ENCODE peak calls at places on chromosomes 16 and 17, in eight cellular contexts. V is A549, E is OCI-LY7, O is heart right ventricle, Y is H9, M is mucosa of descending colon, L is tibial nerve, P is GM12878. Q is an unnamed sample. For H3K4me1, the result is how much of the 10 kb centered on the place peaks cover.

GRCh38 chr16:58614860-58615259 is 14.8 kb downstream of the CNOT1 start:
- DNase-seq in V (no peak), E (no peak), O (no peak), Y (no peak), M (no peak), L (no peak), P (no peak), Q (no peak)

GRCh38 chr16:50299508-50300105 is 33.3 kb downstream of the ADCY7 start:
- DNase-seq in V (no peak), E (no peak), O (no peak), Y (no peak), M (no peak), L (no peak), P (no peak), Q (no peak)

GRCh38 chr17:55285340-55286301 is 20.9 kb downstream of the HLF start:
- DNase-seq in V (no peak), E (no peak), O (peak), Y (no peak), M (peak), L (peak), P (no peak), Q (no peak)

GRCh38 chr17:43601280-43602050 is 55.3 kb upstream of the ETV4 start:
- DNase-seq in V (no peak), E (no peak), O (peak), Y (no peak), M (no peak), L (no peak), P (no peak), Q (no peak)

GRCh38 chr16:1206786-1207185 is 18.3 kb downstream of the TPSG1 start:
- DNase-seq in V (no peak), E (no peak), O (no peak), Y (no peak), M (no peak), L (no peak), P (no peak), Q (no peak)

GRCh38 chr16:21603920-21604319 is 4.5 kb downstream of the METTL9 start:
- DNase-seq in V (no peak), E (no peak), O (no peak), Y (no peak), M (no peak), L (no peak), P (no peak), Q (no peak)

GRCh38 chr16:73921295-73921694 is 375.3 kb upstream of the PSMD7 start:
- DNase-seq in V (no peak), E (no peak), O (no peak), Y (no peak), M (no peak), L (no peak), P (no peak), Q (no peak)

GRCh38 chr16:55678061-55678935 is 22.5 kb downstream of the SLC6A2 start:
- DNase-seq in V (no peak), E (no peak), O (no peak), Y (no peak), M (no peak), L (no peak), P (no peak), Q (no peak)

GRCh38 chr16:74298104-74298503 is 1.5 kb downstream of the PSMD7 start:
- DNase-seq in V (no peak), E (no peak), O (no peak), Y (no peak), M (peak), L (no peak), P (no peak), Q (no peak)

GRCh38 chr17:43453331-43453812 is 30.4 kb upstream of the DHX8 start:
- DNase-seq in V (no peak), E (no peak), O (peak), Y (no peak), M (peak), L (no peak), P (no peak), Q (no peak)

GRCh38 chr17:59812139-59812538 is 80.6 kb downstream of the TUBD1 start:
- DNase-seq in V (no peak), E (no peak), O (no peak), Y (no peak), M (no peak), L (no peak), P (no peak), Q (no peak)

GRCh38 chr17:41777579-41778188 is 8.8 kb downstream of the JUP start:
- DNase-seq in V (peak), E (no peak), O (peak), Y (no peak), M (peak), L (peak), P (no peak), Q (no peak)

GRCh38 chr17:42038221-42038973 is 12.0 kb downstream of the C17orf113 start:
- DNase-seq in V (no peak), E (no peak), O (no peak), Y (no peak), M (no peak), L (no peak), P (no peak), Q (no peak)

GRCh38 chr17:29592850-29593545 is at the start of gene ANKRD13B:
- DNase-seq in V (no peak), E (peak), O (peak), Y (no peak), M (peak), L (no peak), P (no peak), Q (peak)
- H3K4me1 ChIP-seq in V (under half), E (under half), O (under half), Y (under half), M (under half), L (half or more), P (under half), Q (half or more)

DNA sequence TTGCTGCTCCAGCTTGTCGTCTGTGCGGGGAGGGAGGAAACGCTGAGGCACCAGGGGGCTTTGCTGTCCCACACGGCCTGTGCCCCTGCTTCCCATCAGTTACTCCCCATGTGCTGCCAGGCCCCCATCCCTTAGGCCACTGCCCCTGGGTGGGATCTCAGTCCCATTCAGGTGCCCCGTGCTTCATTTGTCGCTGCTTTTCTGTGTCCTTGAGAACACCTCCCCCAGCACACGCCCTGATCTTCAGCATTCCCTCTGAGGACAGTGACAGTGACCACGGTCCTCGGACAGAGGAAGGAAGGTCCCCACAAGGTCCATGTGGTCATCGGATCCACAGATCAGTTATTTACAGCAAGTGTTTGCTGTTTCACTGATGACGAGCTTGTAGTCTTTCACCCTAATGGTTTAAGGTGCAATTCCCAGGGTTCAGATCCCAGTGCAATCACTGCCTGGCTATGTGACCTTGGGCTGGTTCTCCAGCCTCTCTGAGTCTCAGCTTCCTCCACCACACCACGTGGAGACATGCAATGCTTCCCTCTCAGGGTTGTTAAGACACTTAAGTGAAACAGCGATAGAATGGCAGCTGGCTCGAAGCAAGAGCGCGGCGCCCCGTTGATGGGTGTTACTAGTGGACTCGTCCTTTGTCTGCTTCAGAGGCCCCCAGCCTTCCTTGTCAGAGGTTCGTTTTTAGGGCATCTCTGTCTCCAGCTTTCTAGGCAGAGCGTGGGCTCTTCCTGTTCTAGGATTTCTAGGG is 53.2 kb downstream of the PRMT7 start:
- DNase-seq in V (no peak), E (no peak), O (no peak), Y (no peak), M (no peak), L (no peak), P (no peak), Q (no peak)
- H3K4me1 ChIP-seq in V (under half), E (under half), O (under half), Y (under half), M (under half), L (under half), P (under half), Q (under half)

DNA sequence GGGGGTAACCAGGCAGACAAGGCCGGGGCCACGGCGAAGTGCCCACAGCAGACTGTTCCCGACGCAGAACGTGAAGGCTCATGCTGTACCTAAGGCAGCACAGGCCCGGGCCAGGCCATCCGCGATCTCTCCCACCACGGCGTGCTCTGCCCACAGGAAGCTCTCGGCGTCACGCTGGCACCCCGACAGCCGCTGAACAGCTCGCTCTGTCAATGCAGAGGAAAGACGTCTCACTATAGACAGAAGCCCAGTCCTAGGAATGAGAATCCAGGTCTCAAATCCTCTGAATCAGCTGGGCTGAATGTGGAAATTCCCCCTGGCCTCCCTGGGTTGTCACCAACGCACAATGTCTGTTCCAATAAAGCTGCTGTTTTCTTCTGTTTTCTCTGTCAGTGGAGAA is 21.4 kb downstream of the SERPINF1 start:
- DNase-seq in V (no peak), E (no peak), O (no peak), Y (no peak), M (no peak), L (no peak), P (no peak), Q (no peak)
- H3K4me1 ChIP-seq in V (under half), E (under half), O (under half), Y (under half), M (under half), L (half or more), P (under half), Q (under half)

GRCh38 chr16:2520784-2521577 is 810 bp downstream of the AMDHD2 start:
- DNase-seq in V (no peak), E (peak), O (peak), Y (peak), M (no peak), L (no peak), P (no peak), Q (no peak)
- H3K4me1 ChIP-seq in V (under half), E (under half), O (under half), Y (under half), M (half or more), L (half or more), P (under half), Q (under half)

GRCh38 chr16:85449885-85450245 is 163.3 kb upstream of the GSE1 start:
- DNase-seq in V (no peak), E (peak), O (no peak), Y (no peak), M (no peak), L (no peak), P (no peak), Q (no peak)
- H3K4me1 ChIP-seq in V (under half), E (half or more), O (under half), Y (under half), M (under half), L (under half), P (under half), Q (under half)

GRCh38 chr17:50947844-50948514 is 81.8 kb upstream of the TOB1 start:
- DNase-seq in V (no peak), E (no peak), O (peak), Y (no peak), M (peak), L (peak), P (no peak), Q (no peak)

GRCh38 chr17:50948711-50949110 is 82.6 kb upstream of the TOB1 start:
- DNase-seq in V (no peak), E (no peak), O (no peak), Y (no peak), M (no peak), L (peak), P (no peak), Q (no peak)

GRCh38 chr17:50945779-50946222 is 79.6 kb upstream of the TOB1 start:
- DNase-seq in V (no peak), E (no peak), O (no peak), Y (peak), M (no peak), L (no peak), P (no peak), Q (no peak)

GRCh38 chr17:50946223-50946890 is 80.2 kb upstream of the TOB1 start:
- DNase-seq in V (no peak), E (no peak), O (no peak), Y (peak), M (no peak), L (no peak), P (no peak), Q (no peak)

GRCh38 chr17:50946891-50947843 is 81.0 kb upstream of the TOB1 start:
- DNase-seq in V (no peak), E (no peak), O (no peak), Y (peak), M (no peak), L (peak), P (no peak), Q (no peak)
- H3K4me1 ChIP-seq in V (half or more), E (under half), O (under half), Y (under half), M (half or more), L (half or more), P (under half), Q (under half)

GRCh38 chr17:49741009-49741691 is 22.8 kb downstream of the FAM117A start:
- DNase-seq in V (no peak), E (peak), O (no peak), Y (no peak), M (no peak), L (no peak), P (no peak), Q (no peak)
- H3K4me1 ChIP-seq in V (under half), E (half or more), O (under half), Y (under half), M (under half), L (half or more), P (half or more), Q (under half)